ENCODE peak calls at places on chromosomes 12 and 14, in seven cellular contexts. Z is progenitor cell of endocrine pancreas; J is bronchial epithelial cell; F is GM13977; P is activated CD4-positive, CD25-positive, alpha-beta regulatory T cell; U is CD4-positive, CD25-positive, alpha-beta regulatory T cell; E is AG10803. A is an unnamed sample.

GRCh38 chr12:54560374-54560858 is 11.0 kb downstream of the PDE1B start:
- DNase-seq in Z (peak; percentile 56), J (peak; percentile 68), F (peak; percentile 92), P (peak; percentile 39), U (peak; percentile 84), E (peak; percentile 57), A (no peak)

GRCh38 chr14:100140452-100141132 is 18.9 kb downstream of the DEGS2 start:
- DNase-seq in Z (peak; percentile 43), J (peak; percentile 31), F (no peak), P (no peak), U (no peak), E (no peak), A (no peak)

GRCh38 chr12:48969847-48970701 is 1.5 kb downstream of the WNT10B start:
- DNase-seq in Z (no peak), J (no peak), F (peak; percentile 80), P (no peak), U (peak; percentile 43), E (no peak), A (no peak)

GRCh38 chr12:105337391-105337790 is 6.9 kb downstream of the C12orf75 start:
- DNase-seq in Z (no peak), J (no peak), F (no peak), P (no peak), U (no peak), E (no peak), A (no peak)

GRCh38 chr12:124457287-124458219 is 109.9 kb downstream of the NCOR2 start:
- DNase-seq in Z (no peak), J (no peak), F (peak; percentile 80), P (no peak), U (peak; percentile 40), E (peak; percentile 80), A (no peak)

GRCh38 chr12:72272731-72273498 is 745 bp downstream of the TRHDE start:
- DNase-seq in Z (peak; percentile 21), J (no peak), F (peak; percentile 46), P (no peak), U (no peak), E (no peak), A (no peak)

GRCh38 chr12:114288071-114288470 is 117.9 kb downstream of the TBX5 start:
- DNase-seq in Z (no peak), J (no peak), F (no peak), P (no peak), U (no peak), E (peak; percentile 89), A (no peak)

GRCh38 chr14:73567951-73568885 is 795 bp upstream of the ACOT2 start:
- DNase-seq in Z (no peak), J (peak; percentile 17), F (no peak), P (no peak), U (no peak), E (peak; percentile 33), A (no peak)

GRCh38 chr12:19382111-19382526 is 57.2 kb upstream of the AEBP2 start:
- DNase-seq in Z (no peak), J (peak; percentile 87), F (peak; percentile 73), P (no peak), U (no peak), E (peak; percentile 70), A (peak; percentile 75)

GRCh38 chr12:103571286-103571685 is 15.8 kb upstream of the STAB2 start:
- DNase-seq in Z (peak; percentile 46), J (peak; percentile 33), F (no peak), P (no peak), U (no peak), E (no peak), A (no peak)

A was measured in SW 1271.